ENCODE peak calls at places on chromosome 1, in four cellular contexts. W is transverse colon, Z is A549, I is sigmoid colon. F is an unnamed sample.

GRCh38 chr1:21297975-21298374 is 7.7 kb upstream of the ECE1 start:
- DNase-seq in W (peak; percentile 52), Z (no peak), I (peak; percentile 83), F (peak; percentile 57)

GRCh38 chr1:150268342-150268705 is 492 bp downstream of the APH1A start:
- DNase-seq in W (peak; percentile 55), Z (peak; percentile 33), I (peak; percentile 75), F (peak; percentile 22)

GRCh38 chr1:63223426-63223825 is 98.9 kb upstream of the FOXD3 start:
- DNase-seq in W (no peak), Z (no peak), I (no peak), F (no peak)

GRCh38 chr1:243974451-243975292 is 76.4 kb upstream of the ZBTB18 start:
- DNase-seq in W (no peak), Z (no peak), I (no peak), F (no peak)

GRCh38 chr1:51063121-51063520 is 38.9 kb upstream of the C1orf185 start:
- DNase-seq in W (no peak), Z (peak; percentile 67), I (no peak), F (peak; percentile 33)

GRCh38 chr1:88787023-88787903 is 103.2 kb downstream of the PKN2 start:
- DNase-seq in W (no peak), Z (no peak), I (no peak), F (no peak)

GRCh38 chr1:248858891-248859889 is at the start of gene ZNF692:
- DNase-seq in W (peak; percentile 98), Z (peak; percentile 99), I (peak; percentile 99), F (peak; percentile 88)

GRCh38 chr1:68120136-68120791 is 69.8 kb upstream of the DIRAS3 start:
- DNase-seq in W (peak; percentile 41), Z (peak; percentile 66), I (no peak), F (peak; percentile 42)

GRCh38 chr1:101112051-101112770 is 86.6 kb upstream of the DPH5 start:
- DNase-seq in W (peak; percentile 40), Z (no peak), I (peak; percentile 65), F (no peak)

GRCh38 chr1:160030657-160031367 is 978 bp downstream of the PIGM start:
- DNase-seq in W (peak; percentile 11), Z (no peak), I (no peak), F (no peak)

GRCh38 chr1:36511804-36512798 is 29.4 kb upstream of the CSF3R start:
- DNase-seq in W (no peak), Z (no peak), I (peak; percentile 40), F (peak; percentile 82)

GRCh38 chr1:15684042-15684461 is at the start of gene PLEKHM2:
- DNase-seq in W (peak; percentile 50), Z (no peak), I (no peak), F (no peak)

GRCh38 chr1:15682886-15683410 is 1.2 kb upstream of the PLEKHM2 start:
- DNase-seq in W (no peak), Z (no peak), I (no peak), F (no peak)

GRCh38 chr1:15683411-15684039 is 595 bp upstream of the PLEKHM2 start:
- DNase-seq in W (no peak), Z (no peak), I (no peak), F (no peak)

GRCh38 chr1:15685820-15686219 is 1.7 kb downstream of the PLEKHM2 start:
- DNase-seq in W (no peak), Z (no peak), I (no peak), F (no peak)

GRCh38 chr1:15684468-15685283 is 556 bp downstream of the PLEKHM2 start:
- DNase-seq in W (peak; percentile 47), Z (no peak), I (peak; percentile 77), F (peak; percentile 52)
- TF ChIP-seq POLR2A in W (no peak), Z (no peak), I (no peak), F (no peak)

GRCh38 chr1:223175633-223176032 is 32.6 kb upstream of the TLR5 start:
- DNase-seq in W (no peak), Z (no peak), I (no peak), F (no peak)
- TF ChIP-seq POLR2A in W (no peak), Z (no peak), I (no peak), F (no peak)

GRCh38 chr1:1562556-1563195 is 12.0 kb downstream of the SSU72 start:
- DNase-seq in W (no peak), Z (no peak), I (no peak), F (no peak)

GRCh38 chr1:1563688-1564087 is 11.0 kb downstream of the SSU72 start:
- DNase-seq in W (no peak), Z (no peak), I (no peak), F (no peak)

GRCh38 chr1:1561801-1562470 is 12.7 kb downstream of the SSU72 start:
- DNase-seq in W (no peak), Z (no peak), I (no peak), F (no peak)

GRCh38 chr1:1565340-1565739 is 9.3 kb downstream of the SSU72 start:
- DNase-seq in W (no peak), Z (no peak), I (no peak), F (no peak)

GRCh38 chr1:1564278-1564677 is 10.4 kb downstream of the SSU72 start:
- DNase-seq in W (no peak), Z (no peak), I (no peak), F (no peak)
- TF ChIP-seq POLR2A in W (no peak), Z (no peak), I (no peak), F (no peak)

GRCh38 chr1:234960722-234961467 is 167.7 kb downstream of the TOMM20 start:
- DNase-seq in W (peak; percentile 77), Z (peak; percentile 97), I (peak; percentile 66), F (no peak)
- TF ChIP-seq POLR2A in W (peak; percentile 29), Z (no peak), I (no peak), F (no peak)

DNA sequence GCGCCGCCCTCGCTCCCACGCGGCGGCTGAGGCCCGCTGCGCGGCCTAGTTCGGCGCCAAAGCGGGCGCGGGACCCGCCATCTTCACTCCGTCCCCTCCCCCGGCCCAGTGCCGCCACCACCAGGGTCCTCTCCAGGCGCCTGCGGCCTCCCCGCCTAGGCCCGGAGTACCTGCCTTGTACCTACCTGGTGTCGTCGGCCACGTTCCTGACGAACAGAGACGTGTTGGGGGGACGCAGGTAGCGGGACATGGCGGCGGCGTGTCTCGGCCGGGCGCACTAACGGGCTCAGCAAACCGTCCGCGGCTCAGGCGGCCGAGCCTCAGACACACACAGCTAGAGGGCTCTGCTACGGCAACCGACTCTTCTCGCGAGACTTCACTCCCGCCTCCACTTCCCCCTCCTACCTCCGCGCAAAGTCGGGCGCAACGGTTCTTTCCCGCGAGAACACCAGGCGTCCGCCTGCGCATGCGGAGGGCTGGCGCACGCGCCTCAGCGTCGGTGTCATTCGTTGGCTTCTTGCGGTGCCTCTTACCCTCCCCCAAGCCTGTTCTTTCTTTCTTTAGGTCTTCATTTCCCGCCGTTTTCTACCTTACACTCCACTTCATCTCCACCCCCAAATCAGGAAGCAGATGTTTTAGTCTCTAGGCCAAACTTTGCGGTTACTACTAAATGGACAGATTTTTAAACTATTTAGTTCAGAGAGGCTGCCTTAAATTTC is at the start of gene SRSF10:
- DNase-seq in W (peak; percentile 99), Z (peak; percentile 98), I (peak; percentile 100), F (peak; percentile 77)
- TF ChIP-seq POLR2A in W (peak; percentile 99), Z (peak; percentile 80), I (peak; percentile 99), F (peak; percentile 89)

GRCh38 chr1:202810615-202811295 is at the start of gene PCAT6:
- DNase-seq in W (peak; percentile 97), Z (peak; percentile 96), I (peak; percentile 98), F (peak; percentile 95)
- TF ChIP-seq POLR2A in W (peak; percentile 94), Z (peak; percentile 75), I (peak; percentile 76), F (peak; percentile 55)

F was measured in H54.